ENCODE peak calls at places on chromosomes 5 and 9, in nine cellular contexts. N is AG09309, S is neural progenitor cell, D is IMR-90, Y is fibroblast of lung, B is A549, K is retinal pigment epithelial cell, E is heart left ventricle, M is kidney epithelial cell. Q is an unnamed sample.

GRCh38 chr9:126860757-126861466 is 473 bp downstream of the ZBTB34 start:
- DNase-seq in E (peak; percentile 70), N (no peak), B (no peak), D (no peak), K (no peak), Y (peak; percentile 12), S (no peak), M (no peak), Q (no peak)

GRCh38 chr9:106376689-106377088 is 486.3 kb upstream of the ZNF462 start:
- DNase-seq in N (no peak), E (no peak), Y (peak; percentile 8), D (no peak), K (no peak), B (no peak), S (no peak), M (no peak), Q (no peak)

GRCh38 chr5:165026971-165027370 is 1521.6 kb downstream of the MAT2B start:
- DNase-seq in Y (no peak), K (no peak), M (no peak), N (no peak), E (no peak), D (no peak), S (no peak), B (no peak), Q (no peak)

GRCh38 chr5:27458318-27458717 is 419.9 kb upstream of the CDH9 start:
- DNase-seq in E (no peak), S (no peak), Y (no peak), D (no peak), K (no peak), B (no peak), M (no peak), N (no peak), Q (no peak)

GRCh38 chr5:88882321-88883038 is 504 bp downstream of the MEF2C start:
- DNase-seq in K (no peak), E (no peak), S (no peak), Y (no peak), M (no peak), N (no peak), D (peak; percentile 4), B (no peak), Q (peak; percentile 17)

GRCh38 chr9:4021621-4022213 is 278.2 kb downstream of the GLIS3 start:
- DNase-seq in E (no peak), B (no peak), K (no peak), S (no peak), N (no peak), D (no peak), M (no peak), Y (no peak), Q (no peak)

GRCh38 chr9:106745876-106746275 is 117.1 kb upstream of the ZNF462 start:
- DNase-seq in E (no peak), M (no peak), N (no peak), S (no peak), D (no peak), Y (no peak), K (no peak), B (no peak), Q (no peak)

GRCh38 chr5:14356305-14356704 is 213.2 kb downstream of the TRIO start:
- DNase-seq in N (no peak), S (no peak), M (no peak), D (no peak), Y (no peak), K (no peak), E (no peak), B (no peak), Q (no peak)

GRCh38 chr9:92626484-92626883 is 43.4 kb downstream of the IPPK start:
- DNase-seq in N (no peak), M (no peak), S (no peak), Y (no peak), B (no peak), D (no peak), E (no peak), K (no peak), Q (no peak)

GRCh38 chr5:118506453-118506852 is 481.9 kb downstream of the DTWD2 start:
- DNase-seq in N (no peak), B (no peak), K (no peak), Y (no peak), S (no peak), E (no peak), M (no peak), D (no peak), Q (no peak)

GRCh38 chr9:121700165-121700830 is 48.9 kb downstream of the DAB2IP start:
- DNase-seq in E (peak; percentile 82), Y (peak; percentile 35), K (no peak), B (peak; percentile 58), M (no peak), D (peak; percentile 48), S (peak; percentile 69), N (no peak), Q (peak; percentile 48)

GRCh38 chr5:171415115-171415730 is 4.2 kb upstream of the FGF18 start:
- DNase-seq in Y (peak; percentile 81), B (no peak), N (no peak), S (no peak), E (no peak), M (no peak), D (peak; percentile 63), K (no peak), Q (no peak)

GRCh38 chr5:128668921-128669320 is 130.9 kb upstream of the FBN2 start:
- DNase-seq in E (no peak), D (no peak), B (no peak), N (no peak), Y (no peak), M (no peak), K (no peak), S (no peak), Q (no peak)

GRCh38 chr9:104963076-104963475 is 35.1 kb upstream of the ABCA1 start:
- DNase-seq in D (no peak), S (no peak), B (no peak), E (no peak), M (no peak), K (no peak), N (no peak), Y (no peak), Q (no peak)

DNA sequence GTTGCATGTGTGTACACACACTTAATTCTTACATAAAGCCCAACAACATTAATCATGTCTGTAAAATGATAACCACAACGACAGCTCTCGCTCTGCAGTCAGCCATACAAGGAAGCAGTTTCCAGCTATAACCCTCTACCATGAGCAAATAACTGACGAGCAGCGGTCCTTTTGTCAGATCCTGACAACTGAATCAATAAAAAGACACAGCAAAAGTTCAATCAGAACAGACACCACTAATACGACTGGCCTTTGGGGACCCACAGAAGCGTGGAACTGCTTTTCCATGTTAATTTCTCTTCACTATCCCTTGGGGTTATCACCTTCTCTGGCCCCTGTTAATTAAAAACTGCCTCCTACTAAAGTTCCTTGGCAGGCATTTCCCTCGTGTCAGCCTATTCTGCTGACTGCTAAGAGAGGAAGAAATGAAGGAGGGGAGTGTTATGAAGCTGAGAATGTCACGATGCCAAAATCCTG is 722.8 kb upstream of the GRAMD2B start:
- DNase-seq in B (peak; percentile 38), D (no peak), M (no peak), Y (peak; percentile 56), K (no peak), N (no peak), E (no peak), S (peak; percentile 8), Q (peak; percentile 42)
- H3K4me3 ChIP-seq in B (no peak overlapping the region), D (no peak overlapping the region), M (no peak overlapping the region), Y (no peak overlapping the region), K (peak overlapping the region; percentile 9), N (no peak overlapping the region), E (no peak overlapping the region), S (no peak overlapping the region), Q (peak overlapping the region; percentile 20)

GRCh38 chr9:135281661-135282000 is 194.2 kb downstream of the OLFM1 start:
- DNase-seq in N (no peak), S (no peak), D (no peak), Y (no peak), K (no peak), M (no peak), B (no peak), E (no peak), Q (no peak)

GRCh38 chr9:135279834-135280393 is 192.4 kb downstream of the OLFM1 start:
- DNase-seq in N (no peak), E (no peak), S (no peak), D (no peak), M (no peak), K (no peak), B (no peak), Y (no peak), Q (no peak)

GRCh38 chr9:135282001-135282731 is 194.7 kb downstream of the OLFM1 start:
- DNase-seq in Y (peak; percentile 5), D (no peak), N (no peak), K (no peak), B (peak; percentile 27), E (peak; percentile 80), M (no peak), S (no peak), Q (peak; percentile 11)

GRCh38 chr9:135280666-135281065 is 193.2 kb downstream of the OLFM1 start:
- DNase-seq in S (no peak), D (no peak), M (no peak), N (no peak), Y (no peak), E (no peak), B (no peak), K (no peak), Q (no peak)

GRCh38 chr9:135281151-135281550 is 193.7 kb downstream of the OLFM1 start:
- DNase-seq in Y (no peak), K (no peak), S (peak; percentile 60), E (no peak), M (no peak), N (no peak), D (no peak), B (no peak), Q (no peak)
- TF ChIP-seq CTCF in Y (no peak), K (no peak), S (peak; percentile 50), E (no peak), M (no peak), N (no peak), D (no peak), B (no peak), Q (no peak)

GRCh38 chr5:179975713-179976030 is 68.0 kb upstream of the TBC1D9B start:
- DNase-seq in E (no peak), K (no peak), N (no peak), M (no peak), Y (no peak), D (no peak), B (no peak), S (no peak), Q (no peak)
- H3K4me3 ChIP-seq in E (no peak overlapping the region), K (no peak overlapping the region), N (no peak overlapping the region), M (no peak overlapping the region), Y (no peak overlapping the region), D (no peak overlapping the region), B (no peak overlapping the region), S (no peak overlapping the region), Q (no peak overlapping the region)

DNA sequence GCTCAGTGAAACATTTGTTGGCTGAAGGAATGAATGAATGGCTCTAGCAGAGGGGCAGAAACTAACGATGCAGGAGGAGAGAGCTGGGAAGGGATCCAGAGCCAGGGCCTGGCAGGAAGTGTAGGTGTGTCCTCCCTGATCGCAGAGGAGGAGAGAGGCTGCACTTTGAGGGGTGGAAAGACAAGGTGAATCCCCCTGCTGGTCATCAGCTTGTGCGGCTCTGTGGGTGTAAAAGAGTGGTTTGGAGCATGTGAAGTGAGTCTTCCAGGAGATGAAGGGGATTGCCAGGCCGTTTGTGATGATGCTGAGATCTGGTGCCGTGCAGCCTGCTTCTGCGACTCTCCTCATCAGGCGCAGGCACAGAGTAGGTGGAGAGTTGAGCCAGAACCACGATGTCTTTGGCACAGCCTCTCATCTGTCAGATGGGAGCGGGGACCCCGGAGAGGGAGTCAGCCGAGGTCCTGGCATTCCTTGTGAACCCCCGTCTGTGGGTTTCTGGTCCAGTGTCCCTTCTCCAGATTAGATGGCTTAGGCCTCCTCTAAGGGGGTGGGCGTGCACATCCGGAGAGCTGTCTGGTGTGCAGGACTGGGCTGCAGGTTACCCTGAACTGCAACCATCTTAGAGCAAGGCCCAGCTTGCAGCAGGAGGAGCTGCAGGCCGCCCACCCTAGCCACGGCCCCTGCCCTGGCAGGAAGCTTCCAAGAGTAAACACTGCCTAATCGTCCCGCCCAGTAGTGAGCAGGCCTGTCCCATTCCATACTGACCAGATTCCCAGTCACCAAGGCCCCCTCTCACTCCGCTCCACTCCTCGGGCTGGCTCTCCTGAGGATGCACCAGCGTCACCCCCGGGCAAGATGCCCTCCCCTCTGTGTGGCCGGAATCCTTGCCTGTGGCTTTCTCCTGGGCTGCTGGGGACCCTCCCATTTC is at the start of gene ADAMTS13:
- DNase-seq in Y (no peak), M (no peak), K (no peak), S (peak; percentile 32), B (peak; percentile 60), E (no peak), D (peak; percentile 15), N (no peak), Q (peak; percentile 21)
- TF ChIP-seq CTCF in Y (no peak), M (peak; percentile 11), K (peak; percentile 32), S (peak; percentile 25), B (no peak), E (no peak), D (no peak), N (peak; percentile 15), Q (peak; percentile 31)

Q was measured in choroid plexus epithelial cell.